ENCODE peak calls at places on chromosomes 13 and 19, in seven cellular contexts. One of them, this sample, is unnamed.

GRCh38 chr19:30090963-30091362 is 148.9 kb downstream of the URI1 start:
- DNase-seq in caudate nucleus: no peak
- DNase-seq in mucosa of descending colon: no peak
- DNase-seq in AG08396: no peak
- DNase-seq in heart left ventricle: peak; percentile 25
- DNase-seq in type B pancreatic cell: no peak
- DNase-seq in naive B cell: no peak
- DNase-seq in this sample: no peak

GRCh38 chr19:12521996-12522395 is 29.3 kb downstream of the ZNF564 start:
- DNase-seq in caudate nucleus: no peak
- DNase-seq in mucosa of descending colon: no peak
- DNase-seq in AG08396: no peak
- DNase-seq in heart left ventricle: no peak
- DNase-seq in type B pancreatic cell: no peak
- DNase-seq in naive B cell: no peak
- DNase-seq in this sample: no peak

GRCh38 chr13:20156711-20157110 is 4.1 kb downstream of the GJA3 start:
- DNase-seq in caudate nucleus: no peak
- DNase-seq in mucosa of descending colon: no peak
- DNase-seq in AG08396: no peak
- DNase-seq in heart left ventricle: no peak
- DNase-seq in type B pancreatic cell: no peak
- DNase-seq in naive B cell: no peak
- DNase-seq in this sample: peak; percentile 90

GRCh38 chr13:33322474-33322827 is 36.9 kb upstream of the STARD13 start:
- DNase-seq in caudate nucleus: no peak
- DNase-seq in mucosa of descending colon: no peak
- DNase-seq in AG08396: peak; percentile 28
- DNase-seq in heart left ventricle: no peak
- DNase-seq in type B pancreatic cell: no peak
- DNase-seq in naive B cell: no peak
- DNase-seq in this sample: no peak

GRCh38 chr19:6402834-6403608 is 10.1 kb upstream of the GTF2F1 start:
- DNase-seq in caudate nucleus: peak; percentile 81
- DNase-seq in mucosa of descending colon: peak; percentile 77
- DNase-seq in AG08396: peak; percentile 71
- DNase-seq in heart left ventricle: no peak
- DNase-seq in type B pancreatic cell: no peak
- DNase-seq in naive B cell: no peak
- DNase-seq in this sample: peak; percentile 46

GRCh38 chr19:18135712-18136584 is 17.0 kb upstream of the PIK3R2 start:
- DNase-seq in caudate nucleus: no peak
- DNase-seq in mucosa of descending colon: peak; percentile 74
- DNase-seq in AG08396: no peak
- DNase-seq in heart left ventricle: no peak
- DNase-seq in type B pancreatic cell: no peak
- DNase-seq in naive B cell: no peak
- DNase-seq in this sample: no peak

GRCh38 chr13:44627441-44627840 is 51.3 kb upstream of the TSC22D1 start:
- DNase-seq in caudate nucleus: no peak
- DNase-seq in mucosa of descending colon: no peak
- DNase-seq in AG08396: no peak
- DNase-seq in heart left ventricle: no peak
- DNase-seq in type B pancreatic cell: no peak
- DNase-seq in naive B cell: no peak
- DNase-seq in this sample: no peak

GRCh38 chr19:56838930-56839664 is 1.4 kb downstream of the PEG3 start:
- DNase-seq in caudate nucleus: peak; percentile 99
- DNase-seq in mucosa of descending colon: peak; percentile 70
- DNase-seq in AG08396: peak; percentile 49
- DNase-seq in heart left ventricle: peak; percentile 95
- DNase-seq in type B pancreatic cell: no peak
- DNase-seq in naive B cell: peak; percentile 39
- DNase-seq in this sample: peak; percentile 97

GRCh38 chr13:78334059-78334458 is 269.3 kb downstream of the POU4F1 start:
- DNase-seq in caudate nucleus: no peak
- DNase-seq in mucosa of descending colon: no peak
- DNase-seq in AG08396: no peak
- DNase-seq in heart left ventricle: no peak
- DNase-seq in type B pancreatic cell: no peak
- DNase-seq in naive B cell: no peak
- DNase-seq in this sample: no peak

GRCh38 chr19:54684537-54684936 is 21.8 kb downstream of the LILRB4 start:
- DNase-seq in caudate nucleus: no peak
- DNase-seq in mucosa of descending colon: no peak
- DNase-seq in AG08396: peak; percentile 8
- DNase-seq in heart left ventricle: no peak
- DNase-seq in type B pancreatic cell: no peak
- DNase-seq in naive B cell: no peak
- DNase-seq in this sample: peak; percentile 55

GRCh38 chr19:35041548-35042055 is at the start of gene HPN:
- DNase-seq in caudate nucleus: no peak
- DNase-seq in mucosa of descending colon: no peak
- DNase-seq in AG08396: no peak
- DNase-seq in heart left ventricle: no peak
- DNase-seq in type B pancreatic cell: no peak
- DNase-seq in naive B cell: no peak
- DNase-seq in this sample: no peak

GRCh38 chr19:12647490-12648071 is 19.0 kb downstream of the MAN2B1 start:
- DNase-seq in caudate nucleus: peak; percentile 78
- DNase-seq in mucosa of descending colon: peak; percentile 90
- DNase-seq in AG08396: peak; percentile 78
- DNase-seq in heart left ventricle: peak; percentile 81
- DNase-seq in type B pancreatic cell: no peak
- DNase-seq in naive B cell: peak; percentile 19
- DNase-seq in this sample: peak; percentile 60

GRCh38 chr19:42092350-42092749 is 16.4 kb downstream of the ZNF574 start:
- DNase-seq in caudate nucleus: no peak
- DNase-seq in mucosa of descending colon: peak; percentile 71
- DNase-seq in AG08396: no peak
- DNase-seq in heart left ventricle: no peak
- DNase-seq in type B pancreatic cell: no peak
- DNase-seq in naive B cell: peak; percentile 44
- DNase-seq in this sample: peak; percentile 56

GRCh38 chr19:1410136-1410786 is 2.9 kb downstream of the DAZAP1 start:
- DNase-seq in caudate nucleus: no peak
- DNase-seq in mucosa of descending colon: no peak
- DNase-seq in AG08396: no peak
- DNase-seq in heart left ventricle: no peak
- DNase-seq in type B pancreatic cell: no peak
- DNase-seq in naive B cell: no peak
- DNase-seq in this sample: no peak

GRCh38 chr19:17090501-17091074 is 15.0 kb downstream of the MYO9B start:
- DNase-seq in caudate nucleus: no peak
- DNase-seq in mucosa of descending colon: no peak
- DNase-seq in AG08396: no peak
- DNase-seq in heart left ventricle: no peak
- DNase-seq in type B pancreatic cell: no peak
- DNase-seq in naive B cell: peak; percentile 79
- DNase-seq in this sample: no peak

GRCh38 chr19:39126593-39127187 is 1.1 kb downstream of the PAK4 start:
- DNase-seq in caudate nucleus: no peak
- DNase-seq in mucosa of descending colon: peak; percentile 84
- DNase-seq in AG08396: peak; percentile 63
- DNase-seq in heart left ventricle: no peak
- DNase-seq in type B pancreatic cell: no peak
- DNase-seq in naive B cell: no peak
- DNase-seq in this sample: peak; percentile 64

GRCh38 chr13:113526466-113527220 is 36.1 kb upstream of the DCUN1D2 start:
- DNase-seq in caudate nucleus: no peak
- DNase-seq in mucosa of descending colon: no peak
- DNase-seq in AG08396: no peak
- DNase-seq in heart left ventricle: no peak
- DNase-seq in type B pancreatic cell: no peak
- DNase-seq in naive B cell: no peak
- DNase-seq in this sample: no peak

GRCh38 chr19:34573226-34573864 is 91.8 kb downstream of the WTIP start:
- DNase-seq in caudate nucleus: no peak
- DNase-seq in mucosa of descending colon: no peak
- DNase-seq in AG08396: no peak
- DNase-seq in heart left ventricle: no peak
- DNase-seq in type B pancreatic cell: no peak
- DNase-seq in naive B cell: no peak
- DNase-seq in this sample: no peak

GRCh38 chr13:110794209-110794608 is 80.7 kb downstream of the ING1 start:
- DNase-seq in caudate nucleus: no peak
- DNase-seq in mucosa of descending colon: no peak
- DNase-seq in AG08396: no peak
- DNase-seq in heart left ventricle: no peak
- DNase-seq in type B pancreatic cell: no peak
- DNase-seq in naive B cell: no peak
- DNase-seq in this sample: no peak

GRCh38 chr19:4633140-4633967 is 6.0 kb upstream of the TNFAIP8L1 start:
- DNase-seq in caudate nucleus: no peak
- DNase-seq in mucosa of descending colon: peak; percentile 60
- DNase-seq in AG08396: peak; percentile 70
- DNase-seq in heart left ventricle: peak; percentile 75
- DNase-seq in type B pancreatic cell: no peak
- DNase-seq in naive B cell: peak; percentile 39
- DNase-seq in this sample: peak; percentile 53

GRCh38 chr19:38429055-38429810 is 3.2 kb upstream of the RASGRP4 start:
- DNase-seq in caudate nucleus: no peak
- DNase-seq in mucosa of descending colon: no peak
- DNase-seq in AG08396: no peak
- DNase-seq in heart left ventricle: no peak
- DNase-seq in type B pancreatic cell: no peak
- DNase-seq in naive B cell: no peak
- DNase-seq in this sample: no peak

GRCh38 chr19:52734340-52734892 is 428 bp downstream of the ZNF611 start:
- DNase-seq in caudate nucleus: no peak
- DNase-seq in mucosa of descending colon: no peak
- DNase-seq in AG08396: peak; percentile 24
- DNase-seq in heart left ventricle: peak; percentile 66
- DNase-seq in type B pancreatic cell: no peak
- DNase-seq in naive B cell: no peak
- DNase-seq in this sample: peak; percentile 25

GRCh38 chr13:29255567-29255966 is 339.9 kb downstream of the SLC7A1 start:
- DNase-seq in caudate nucleus: no peak
- DNase-seq in mucosa of descending colon: no peak
- DNase-seq in AG08396: no peak
- DNase-seq in heart left ventricle: no peak
- DNase-seq in type B pancreatic cell: no peak
- DNase-seq in naive B cell: no peak
- DNase-seq in this sample: no peak

GRCh38 chr19:57934820-57935665 is at the start of gene ZNF418:
- DNase-seq in caudate nucleus: peak; percentile 50
- DNase-seq in mucosa of descending colon: peak; percentile 43
- DNase-seq in AG08396: peak; percentile 70
- DNase-seq in heart left ventricle: no peak
- DNase-seq in type B pancreatic cell: no peak
- DNase-seq in naive B cell: peak; percentile 74
- DNase-seq in this sample: peak; percentile 92

GRCh38 chr19:4609878-4610511 is 29.3 kb upstream of the TNFAIP8L1 start:
- DNase-seq in caudate nucleus: no peak
- DNase-seq in mucosa of descending colon: no peak
- DNase-seq in AG08396: no peak
- DNase-seq in heart left ventricle: peak; percentile 83
- DNase-seq in type B pancreatic cell: no peak
- DNase-seq in naive B cell: no peak
- DNase-seq in this sample: no peak